ENCODE peak calls at places on chromosome 1, in four cellular contexts. D, T, Y and M are unnamed samples.

GRCh38 chr1:234599617-234600417 is 10.2 kb downstream of the IRF2BP2 start:
- DNase-seq in T (peak), D (no peak), Y (peak), M (no peak)

GRCh38 chr1:240739139-240739538 is 127.2 kb upstream of the GREM2 start:
- DNase-seq in T (no peak), Y (no peak), D (no peak), M (no peak)

GRCh38 chr1:222167111-222167510 is 380.8 kb downstream of the HHIPL2 start:
- DNase-seq in D (peak), T (peak), Y (peak), M (peak)

GRCh38 chr1:205812271-205812877 is 624 bp downstream of the SLC41A1 start:
- DNase-seq in D (no peak), T (peak), Y (no peak), M (no peak)

GRCh38 chr1:20429296-20429695 is 56.7 kb downstream of the CAMK2N1 start:
- DNase-seq in T (no peak), D (no peak), Y (no peak), M (no peak)

GRCh38 chr1:86068126-86068805 is 88.3 kb downstream of the COL24A1 start:
- DNase-seq in Y (no peak), T (no peak), D (no peak), M (no peak)

GRCh38 chr1:30310966-30311742 is 412.2 kb downstream of the MATN1 start:
- DNase-seq in D (no peak), T (no peak), Y (no peak), M (no peak)

GRCh38 chr1:226402615-226403521 is 5.0 kb downstream of the PARP1 start:
- DNase-seq in T (no peak), Y (no peak), D (no peak), M (no peak)

GRCh38 chr1:157961805-157962762 is 31.4 kb upstream of the KIRREL1 start:
- DNase-seq in Y (no peak), D (no peak), T (no peak), M (peak)

GRCh38 chr1:24393892-24394291 is 19.7 kb downstream of the STPG1 start:
- DNase-seq in Y (no peak), T (no peak), D (no peak), M (no peak)

GRCh38 chr1:172533511-172534116 is 664 bp downstream of the SUCO start:
- DNase-seq in T (no peak), D (no peak), Y (peak), M (no peak)

GRCh38 chr1:185570962-185571361 is 163.2 kb upstream of the HMCN1 start:
- DNase-seq in Y (no peak), D (no peak), T (no peak), M (no peak)

GRCh38 chr1:57192256-57192655 is 226.4 kb upstream of the C8B start:
- DNase-seq in Y (no peak), D (no peak), T (no peak), M (no peak)

GRCh38 chr1:210516675-210517459 is 188.2 kb downstream of the HHAT start:
- DNase-seq in T (no peak), Y (no peak), D (no peak), M (no peak)

GRCh38 chr1:160837558-160838205 is 25.0 kb downstream of the CD244 start:
- DNase-seq in Y (peak), D (no peak), T (no peak), M (no peak)

GRCh38 chr1:6096243-6097116 is 50.8 kb downstream of the KCNAB2 start:
- DNase-seq in Y (no peak), D (no peak), T (no peak), M (no peak)

GRCh38 chr1:185608166-185608565 is 126.0 kb upstream of the HMCN1 start:
- DNase-seq in Y (no peak), D (no peak), T (no peak), M (no peak)

GRCh38 chr1:204261746-204262505 is 48.1 kb upstream of the GOLT1A start:
- DNase-seq in D (no peak), T (no peak), Y (no peak), M (peak)

GRCh38 chr1:157419845-157420542 is 132.3 kb downstream of the FCRL5 start:
- DNase-seq in T (no peak), Y (no peak), D (no peak), M (no peak)

GRCh38 chr1:156212130-156212529 is 677 bp upstream of the PMF1 start:
- DNase-seq in Y (no peak), T (no peak), D (no peak), M (no peak)

GRCh38 chr1:183633676-183634343 is 1.8 kb downstream of the ARPC5 start:
- DNase-seq in Y (peak), D (peak), T (no peak), M (peak)

GRCh38 chr1:56380556-56380955 is 198.8 kb downstream of the PLPP3 start:
- DNase-seq in D (no peak), T (no peak), Y (no peak), M (no peak)

GRCh38 chr1:43974443-43975248 is at the start of gene ATP6V0B:
- DNase-seq in D (peak), T (peak), Y (peak), M (peak)
- TF ChIP-seq CTCF in D (peak), T (no peak), Y (peak), M (no peak)

GRCh38 chr1:88608139-88608943 is 75.7 kb upstream of the PKN2 start:
- DNase-seq in T (no peak), D (no peak), Y (peak), M (peak)
- TF ChIP-seq CTCF in T (no peak), D (peak), Y (peak), M (peak)

GRCh38 chr1:245754463-245754961 is 599.7 kb downstream of the KIF26B start:
- DNase-seq in D (no peak), Y (no peak), T (no peak), M (no peak)
- TF ChIP-seq CTCF in D (no peak), Y (no peak), T (no peak), M (no peak)

GRCh38 chr1:50425376-50426107 is 2.3 kb upstream of the DMRTA2 start:
- DNase-seq in T (peak), D (no peak), Y (no peak), M (no peak)
- TF ChIP-seq CTCF in T (no peak), D (no peak), Y (no peak), M (peak)

GRCh38 chr1:65762081-65762862 is 30.4 kb upstream of the PDE4B start:
- DNase-seq in D (no peak), Y (no peak), T (peak), M (peak)
- TF ChIP-seq CTCF in D (no peak), Y (no peak), T (no peak), M (no peak)

GRCh38 chr1:155051777-155052398 is 772 bp downstream of the ADAM15 start:
- DNase-seq in D (no peak), Y (peak), T (no peak), M (no peak)

GRCh38 chr1:155050560-155051341 is at the start of gene ADAM15:
- DNase-seq in D (peak), Y (peak), T (peak), M (no peak)

GRCh38 chr1:155053531-155054105 is 2.5 kb downstream of the ADAM15 start:
- DNase-seq in T (no peak), D (no peak), Y (no peak), M (no peak)

GRCh38 chr1:155051342-155051776 is 243 bp downstream of the ADAM15 start:
- DNase-seq in Y (no peak), D (no peak), T (peak), M (no peak)

DNA sequence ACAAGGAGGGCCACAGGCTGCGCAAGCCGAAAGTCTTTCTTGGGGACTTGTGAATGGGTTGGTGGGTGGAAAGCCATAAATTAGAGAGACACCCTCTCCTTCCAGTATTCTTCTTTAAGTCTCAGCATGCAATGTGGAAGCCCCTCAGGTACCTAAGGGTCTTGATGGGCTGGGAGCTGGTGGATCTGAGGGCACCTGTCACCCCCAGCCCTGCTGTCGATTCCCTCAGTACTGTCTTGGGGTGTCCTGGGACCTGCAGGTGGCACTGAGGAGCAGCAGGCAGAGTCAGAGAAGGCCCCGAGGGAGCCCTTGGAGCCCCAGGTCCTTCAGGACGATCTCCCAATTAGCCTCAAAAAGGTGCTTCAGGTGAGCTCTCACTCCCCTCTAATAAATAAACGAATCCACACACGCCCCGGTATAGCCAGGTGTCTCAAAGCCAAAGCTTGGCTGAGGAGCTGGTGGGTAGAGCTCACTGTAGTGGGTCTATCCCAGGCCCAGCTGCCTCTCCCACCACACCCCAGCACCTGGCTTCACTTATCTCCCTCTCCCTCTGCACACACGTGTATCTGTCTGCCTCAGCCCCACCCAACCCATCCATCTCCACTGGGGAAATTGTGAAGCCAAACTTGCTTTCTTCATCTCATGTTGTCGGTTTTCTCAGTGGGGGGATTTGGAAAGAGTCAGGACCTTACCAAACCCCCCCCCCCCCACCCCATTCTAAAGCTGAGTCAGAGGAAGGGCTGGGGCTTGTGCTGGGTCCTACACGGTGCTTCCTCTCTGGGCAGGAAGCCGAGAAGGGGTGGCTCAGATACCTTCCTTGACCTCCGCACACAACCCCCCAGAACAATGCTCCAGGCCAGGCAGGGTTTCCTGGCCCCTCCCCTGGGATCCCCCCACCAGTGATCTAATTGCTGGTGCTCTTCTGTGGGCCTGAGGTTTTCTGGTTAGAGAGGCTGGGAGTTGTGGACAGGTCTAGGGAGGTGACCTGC is 1.6 kb downstream of the ADAM15 start:
- DNase-seq in Y (peak), D (no peak), T (no peak), M (no peak)
- TF ChIP-seq CTCF in Y (peak), D (peak), T (no peak), M (peak)